ENCODE peak calls at places on chromosomes 3 and 15, in ten cellular contexts. F is Karpas-422, Z is bronchial epithelial cell, T is prostate gland, E is cardiac fibroblast, U is GM23248, C is adipocyte, J is esophagus squamous epithelium, O is psoas muscle, D is astrocyte of the spinal cord. B is an unnamed sample.

GRCh38 chr3:180762866-180763265 is 83.6 kb upstream of the CCDC39 start:
- DNase-seq in F (no peak), D (no peak), J (no peak), O (no peak), Z (peak), C (no peak), U (no peak), T (no peak), E (no peak), B (no peak)

GRCh38 chr15:38672814-38673292 is 108.2 kb upstream of the RASGRP1 start:
- DNase-seq in F (peak), D (no peak), E (no peak), T (no peak), C (no peak), O (no peak), Z (no peak), U (no peak), J (no peak), B (no peak)

GRCh38 chr3:121896823-121897222 is 2.6 kb downstream of the SLC15A2 start:
- DNase-seq in O (no peak), E (no peak), J (no peak), T (no peak), Z (peak), F (no peak), U (no peak), C (no peak), D (no peak), B (no peak)

GRCh38 chr3:16467368-16467767 is 46.1 kb downstream of the RFTN1 start:
- DNase-seq in D (no peak), T (no peak), C (no peak), E (no peak), Z (no peak), U (no peak), J (no peak), F (peak), O (no peak), B (no peak)

GRCh38 chr15:55917881-55918296 is 75.5 kb downstream of the NEDD4 start:
- DNase-seq in D (peak), Z (peak), F (peak), T (no peak), E (peak), O (no peak), U (peak), C (peak), J (no peak), B (no peak)

GRCh38 chr3:186298876-186299275 is 63.2 kb downstream of the DGKG start:
- DNase-seq in Z (peak), C (no peak), E (peak), D (no peak), F (no peak), J (no peak), T (no peak), U (peak), O (no peak), B (no peak)

GRCh38 chr3:18237251-18238005 is 187.7 kb downstream of the SATB1 start:
- DNase-seq in T (no peak), C (peak), D (peak), Z (peak), E (peak), U (peak), F (no peak), J (no peak), O (no peak), B (no peak)

GRCh38 chr15:70321106-70321809 is 223.5 kb upstream of the TLE3 start:
- DNase-seq in E (no peak), D (no peak), T (no peak), C (no peak), U (no peak), F (peak), O (no peak), J (no peak), Z (no peak), B (no peak)

GRCh38 chr15:43185161-43186002 is at the start of gene CCNDBP1:
- DNase-seq in C (peak), D (peak), F (peak), T (peak), U (peak), O (peak), E (peak), Z (peak), J (peak), B (peak)

GRCh38 chr15:81982808-81983207 is 63.0 kb downstream of the MEX3B start:
- DNase-seq in Z (no peak), T (no peak), E (no peak), U (no peak), J (no peak), O (no peak), D (no peak), F (no peak), C (no peak), B (no peak)

GRCh38 chr3:33746412-33747116 is 28.5 kb upstream of the CLASP2 start:
- DNase-seq in D (no peak), J (no peak), T (no peak), U (no peak), E (no peak), O (no peak), F (no peak), C (no peak), Z (no peak), B (no peak)

GRCh38 chr3:45787551-45787950 is 8.8 kb downstream of the SLC6A20 start:
- DNase-seq in U (no peak), E (no peak), Z (no peak), T (no peak), C (no peak), F (no peak), D (no peak), J (no peak), O (no peak), B (no peak)

GRCh38 chr3:52317601-52318000 is 1.5 kb downstream of the DNAH1 start:
- DNase-seq in D (peak), F (no peak), T (no peak), U (peak), C (peak), Z (peak), O (peak), J (no peak), E (peak), B (peak)

GRCh38 chr3:86988986-86989385 is 2.0 kb downstream of the VGLL3 start:
- DNase-seq in F (no peak), D (peak), E (peak), C (peak), U (peak), Z (no peak), T (no peak), O (no peak), J (no peak), B (no peak)

DNA sequence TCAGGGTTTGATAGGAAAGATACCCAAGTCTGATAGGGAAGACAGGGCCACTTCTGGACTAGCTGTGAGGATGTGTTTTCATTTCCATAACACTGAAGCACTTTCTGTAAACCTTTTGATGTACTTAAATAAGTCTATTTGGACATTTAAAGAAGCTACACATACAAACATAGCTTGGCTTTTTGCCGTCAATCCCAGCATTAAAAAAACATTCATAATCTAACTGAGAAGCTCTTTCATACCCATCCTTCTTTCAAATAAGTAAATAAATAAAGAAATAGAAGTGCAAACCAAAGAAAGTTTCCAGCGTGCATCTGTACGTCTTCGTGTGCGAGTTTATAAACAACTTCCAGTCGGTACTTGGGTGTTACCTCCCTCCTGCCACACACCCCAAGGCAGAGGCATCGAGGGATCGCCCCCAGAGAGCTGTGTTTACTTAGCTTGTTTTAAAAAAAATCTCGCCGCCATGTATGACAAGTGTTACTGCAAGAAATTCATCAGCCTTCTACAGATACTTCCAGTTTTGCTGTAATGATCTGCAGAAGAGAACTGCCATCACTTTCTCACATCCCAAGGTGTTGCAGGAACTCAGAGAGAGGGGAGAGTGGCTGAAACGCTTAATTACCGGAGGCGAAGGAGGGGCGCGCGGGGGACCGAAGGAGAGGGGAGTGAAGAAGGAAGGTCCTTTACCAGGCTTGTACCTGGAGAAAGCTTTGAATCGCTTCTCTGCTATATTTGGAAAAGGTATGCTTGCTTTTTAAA is 9.0 kb upstream of the MEIS2 start:
- DNase-seq in C (no peak), T (no peak), J (no peak), E (no peak), D (no peak), U (no peak), Z (no peak), F (no peak), O (no peak), B (no peak)
- H3K4me3 ChIP-seq in C (peak), T (peak), J (no peak), E (no peak), D (no peak), U (no peak), Z (no peak), F (no peak), O (no peak), B (no peak)

DNA sequence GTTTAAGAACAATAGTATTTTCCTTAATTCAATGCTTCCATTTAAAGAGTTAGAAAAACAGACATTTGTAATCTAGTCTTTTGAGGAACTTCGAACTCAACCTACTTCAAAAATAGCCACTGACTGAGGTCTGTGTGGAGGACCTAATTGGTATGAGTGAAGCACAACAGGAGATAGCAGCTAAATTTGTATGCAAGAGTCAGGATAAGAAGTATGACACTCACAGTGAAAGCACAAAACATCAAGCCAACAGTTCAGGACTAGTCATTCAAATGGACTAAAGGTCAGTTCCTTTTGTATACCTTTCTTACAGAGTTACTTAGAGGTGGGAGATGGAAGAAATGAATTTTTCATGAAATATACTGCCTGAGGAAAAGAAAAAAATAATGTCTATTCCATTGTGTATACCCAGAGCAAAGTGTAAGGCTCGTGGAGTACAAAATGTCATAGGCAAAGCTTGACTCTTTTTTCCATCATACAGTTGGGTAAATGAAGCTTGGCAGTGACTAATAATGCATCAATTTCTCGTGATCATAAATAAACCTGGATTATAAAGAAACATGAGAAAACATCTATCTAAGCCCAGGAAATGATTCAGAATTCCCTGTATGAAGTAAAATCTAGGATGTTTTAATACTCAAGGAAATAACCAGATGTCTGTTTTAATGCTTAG is 1005.2 kb upstream of the CADM2 start:
- DNase-seq in C (no peak), J (no peak), T (no peak), Z (peak), F (no peak), D (peak), U (no peak), O (no peak), E (no peak), B (no peak)
- H3K4me3 ChIP-seq in C (no peak), J (no peak), T (no peak), Z (no peak), F (no peak), D (no peak), U (no peak), O (peak), E (no peak), B (no peak)

GRCh38 chr15:97692317-97693015 is 268.0 kb upstream of the ARRDC4 start:
- DNase-seq in T (no peak), J (no peak), O (peak), C (no peak), E (no peak), Z (no peak), U (no peak), F (no peak), D (no peak), B (no peak)
- H3K4me3 ChIP-seq in T (no peak), J (no peak), O (peak), C (no peak), E (no peak), Z (no peak), U (no peak), F (no peak), D (no peak), B (no peak)

DNA sequence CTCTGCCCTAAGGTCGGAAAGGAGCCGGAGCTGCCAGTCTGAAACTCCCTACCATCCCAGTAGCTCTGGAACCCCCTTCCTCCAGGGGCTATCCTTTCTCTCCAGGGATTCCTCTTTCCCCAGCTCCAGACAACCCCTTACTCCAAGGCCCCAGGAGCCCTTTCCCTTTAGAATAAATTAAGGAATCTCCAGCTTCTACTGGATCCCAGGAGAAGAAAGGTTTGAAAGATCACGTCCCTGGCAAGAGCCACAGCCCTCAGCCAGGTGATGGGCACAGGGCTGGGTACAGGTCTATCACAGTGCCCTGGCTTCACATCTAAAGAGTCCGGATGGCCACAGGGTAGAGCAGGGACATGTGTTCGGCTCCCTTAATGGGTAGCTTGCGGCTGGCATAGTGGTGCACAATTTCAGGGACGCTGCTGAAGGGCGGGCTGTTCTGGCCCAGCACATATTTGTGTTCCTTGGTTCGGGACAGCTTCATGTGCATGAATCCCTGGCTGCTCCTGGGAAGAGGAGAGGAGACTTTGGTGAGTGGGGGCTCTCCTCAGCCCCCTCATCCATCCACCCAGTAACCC is 20.0 kb downstream of the SHF start:
- DNase-seq in E (no peak), C (no peak), O (no peak), J (no peak), U (no peak), Z (no peak), D (no peak), F (no peak), T (no peak), B (no peak)
- H3K4me3 ChIP-seq in E (peak), C (peak), O (peak), J (peak), U (peak), Z (peak), D (peak), F (peak), T (peak), B (no peak)